ENCODE peak calls at places on chromosome 19, in seven cellular contexts. J is cardiac muscle cell, Y is endodermal cell, N is upper lobe of right lung, H is body of pancreas, B is uterus, M is ovary. D is an unnamed sample. For H3K36me3, the result is how much of the 10 kb centered on the place peaks cover.

GRCh38 chr19:46454244-46454643 is 17.1 kb downstream of the PNMA8A start:
- DNase-seq in J (no peak), Y (no peak), N (peak), H (no peak), B (no peak), M (no peak), D (no peak)

GRCh38 chr19:54620464-54620863 is 9.8 kb upstream of the LILRB1 start:
- DNase-seq in J (no peak), Y (no peak), N (no peak), H (no peak), B (no peak), M (no peak), D (no peak)

GRCh38 chr19:3142292-3142670 is 6.4 kb downstream of the GNA15 start:
- DNase-seq in J (no peak), Y (no peak), N (no peak), H (no peak), B (no peak), M (peak), D (no peak)

GRCh38 chr19:55156202-55157063 is 1.1 kb downstream of the TNNI3 start:
- DNase-seq in J (peak), Y (peak), N (peak), H (peak), B (no peak), M (no peak), D (peak)

GRCh38 chr19:13934785-13935109 is 3.5 kb downstream of the PODNL1 start:
- DNase-seq in J (no peak), Y (no peak), N (no peak), H (no peak), B (no peak), M (no peak), D (no peak)

GRCh38 chr19:6711605-6712004 is 8.8 kb downstream of the C3 start:
- DNase-seq in J (no peak), Y (no peak), N (no peak), H (no peak), B (no peak), M (no peak), D (no peak)

GRCh38 chr19:38898788-38899446 is 501 bp downstream of the SIRT2 start:
- DNase-seq in J (peak), Y (no peak), N (no peak), H (no peak), B (peak), M (no peak), D (no peak)

GRCh38 chr19:41702208-41702651 is 6.2 kb upstream of the CEACAM5 start:
- DNase-seq in J (no peak), Y (peak), N (no peak), H (no peak), B (no peak), M (no peak), D (no peak)

GRCh38 chr19:47258434-47258833 is 2.1 kb downstream of the CCDC9 start:
- DNase-seq in J (no peak), Y (no peak), N (no peak), H (no peak), B (no peak), M (no peak), D (no peak)

GRCh38 chr19:1396019-1396767 is 5.1 kb downstream of the GAMT start:
- DNase-seq in J (no peak), Y (no peak), N (no peak), H (no peak), B (no peak), M (no peak), D (no peak)

GRCh38 chr19:1393841-1394240 is 7.5 kb downstream of the GAMT start:
- DNase-seq in J (no peak), Y (no peak), N (no peak), H (no peak), B (no peak), M (no peak), D (no peak)

GRCh38 chr19:1395194-1396018 is 5.9 kb downstream of the GAMT start:
- DNase-seq in J (no peak), Y (no peak), N (no peak), H (peak), B (no peak), M (no peak), D (peak)

GRCh38 chr19:1392939-1393530 is 8.3 kb downstream of the GAMT start:
- DNase-seq in J (no peak), Y (no peak), N (no peak), H (no peak), B (no peak), M (no peak), D (no peak)

GRCh38 chr19:1394252-1395193 is 6.8 kb downstream of the GAMT start:
- DNase-seq in J (no peak), Y (no peak), N (no peak), H (peak), B (no peak), M (no peak), D (no peak)
- H3K36me3 ChIP-seq in J (under half), Y (under half), N (under half), H (under half), B (under half), M (under half), D (half or more)

GRCh38 chr19:30020189-30020588 is 78.2 kb downstream of the URI1 start:
- DNase-seq in J (no peak), Y (no peak), N (no peak), H (no peak), B (no peak), M (no peak), D (no peak)

GRCh38 chr19:30023330-30023729 is 81.3 kb downstream of the URI1 start:
- DNase-seq in J (no peak), Y (no peak), N (no peak), H (no peak), B (no peak), M (no peak), D (no peak)

GRCh38 chr19:30024091-30024490 is 82.1 kb downstream of the URI1 start:
- DNase-seq in J (no peak), Y (no peak), N (no peak), H (no peak), B (no peak), M (no peak), D (no peak)

GRCh38 chr19:30026933-30027332 is 84.9 kb downstream of the URI1 start:
- DNase-seq in J (no peak), Y (no peak), N (no peak), H (no peak), B (no peak), M (no peak), D (no peak)

DNA sequence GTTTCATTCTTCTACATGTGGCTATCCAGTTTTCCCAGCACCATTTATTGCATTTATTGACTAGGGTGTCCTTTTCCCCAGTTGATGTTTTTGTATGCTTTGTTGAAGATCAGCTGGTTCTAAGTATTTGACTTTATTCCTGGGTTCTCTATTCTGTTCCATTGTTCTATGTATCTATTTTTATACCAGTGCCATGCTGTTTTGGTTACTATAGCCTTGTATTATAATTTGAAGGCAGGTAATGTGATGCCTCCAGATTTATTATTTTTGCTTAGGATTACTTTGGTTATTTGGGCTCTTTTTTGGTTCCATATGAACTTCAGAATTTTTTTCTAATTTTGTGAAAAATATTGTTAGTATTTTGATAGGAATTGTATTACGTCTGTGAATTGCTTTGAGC is 80.6 kb downstream of the URI1 start:
- DNase-seq in J (no peak), Y (no peak), N (no peak), H (no peak), B (no peak), M (no peak), D (no peak)
- H3K27ac ChIP-seq in J (no peak), Y (no peak), N (no peak), H (no peak), B (no peak), M (no peak), D (no peak)

DNA sequence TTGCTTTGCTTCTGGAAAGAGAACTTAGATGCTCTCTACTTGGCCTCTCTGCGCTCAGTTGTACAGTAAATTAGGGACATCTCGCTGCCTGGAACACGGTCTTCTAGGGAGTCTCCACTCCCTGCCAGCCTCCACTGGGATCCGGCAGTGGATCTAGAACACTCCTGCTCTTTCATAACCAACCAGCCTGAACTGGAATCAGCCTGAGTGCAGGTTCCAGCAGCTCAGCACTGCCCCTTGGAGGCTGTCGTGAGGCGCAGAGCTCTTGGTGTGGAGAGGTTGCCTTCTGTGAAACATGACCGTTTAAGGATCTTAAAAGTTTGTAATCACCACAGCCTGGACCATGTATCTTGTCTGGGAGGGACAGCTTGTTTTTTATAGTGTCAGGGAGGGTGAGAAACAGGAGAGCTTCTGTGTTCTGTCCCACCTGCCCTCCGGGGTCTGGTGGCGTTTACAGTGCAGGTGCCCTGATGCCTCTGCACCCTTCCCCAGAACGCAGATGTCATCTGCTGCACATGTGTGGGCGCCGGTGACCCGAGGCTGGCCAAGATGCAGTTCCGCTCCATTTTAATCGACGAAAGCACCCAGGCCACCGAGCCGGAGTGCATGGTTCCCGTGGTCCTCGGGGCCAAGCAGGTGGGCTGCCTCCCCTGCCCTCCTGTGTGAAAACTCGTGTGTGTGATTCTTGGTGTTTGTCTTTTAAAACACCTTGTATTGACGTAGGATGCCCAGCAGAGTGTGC is 24.8 kb downstream of the UPF1 start:
- DNase-seq in J (no peak), Y (peak), N (no peak), H (no peak), B (no peak), M (no peak), D (no peak)
- H3K36me3 ChIP-seq in J (half or more), Y (half or more), N (half or more), H (half or more), B (under half), M (under half), D (half or more)

GRCh38 chr19:35209646-35210045 is 18.9 kb downstream of the FAM187B start:
- DNase-seq in J (no peak), Y (peak), N (no peak), H (no peak), B (no peak), M (no peak), D (no peak)

GRCh38 chr19:35211545-35212230 is 16.9 kb downstream of the FAM187B start:
- DNase-seq in J (no peak), Y (peak), N (peak), H (no peak), B (peak), M (peak), D (peak)

GRCh38 chr19:35214766-35215422 is 13.6 kb downstream of the FAM187B start:
- DNase-seq in J (no peak), Y (no peak), N (no peak), H (no peak), B (no peak), M (no peak), D (no peak)

GRCh38 chr19:35213678-35214632 is 14.6 kb downstream of the FAM187B start:
- DNase-seq in J (no peak), Y (peak), N (peak), H (peak), B (peak), M (peak), D (no peak)

GRCh38 chr19:35212241-35212640 is 16.3 kb downstream of the FAM187B start:
- DNase-seq in J (no peak), Y (peak), N (peak), H (no peak), B (no peak), M (no peak), D (no peak)
- H3K27ac ChIP-seq in J (no peak), Y (no peak), N (peak), H (peak), B (peak), M (no peak), D (no peak)

GRCh38 chr19:328025-328505 is 16.5 kb downstream of the MIER2 start:
- DNase-seq in J (no peak), Y (no peak), N (no peak), H (no peak), B (no peak), M (no peak), D (no peak)
- H3K36me3 ChIP-seq in J (under half), Y (half or more), N (half or more), H (under half), B (under half), M (under half), D (half or more)

DNA sequence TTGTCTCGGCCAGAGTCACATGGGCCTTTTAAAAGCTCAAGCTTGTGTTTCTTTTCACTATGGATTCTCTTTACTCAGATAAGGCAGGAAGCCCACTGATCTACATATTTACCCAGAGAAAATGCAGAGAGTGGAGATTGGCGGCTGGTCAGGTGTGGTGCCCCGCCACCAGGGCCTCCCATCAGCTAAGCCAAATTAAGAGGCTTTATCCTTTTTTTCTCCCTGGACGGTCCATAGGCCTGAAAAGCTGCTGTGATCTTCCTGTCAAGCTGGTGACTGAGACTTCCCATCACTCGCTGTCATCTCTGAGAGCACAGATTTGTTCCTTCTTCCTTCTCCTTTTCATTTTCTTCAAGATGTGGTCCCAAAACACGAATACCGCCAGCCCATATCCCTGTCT is 1.9 kb downstream of the SAFB start:
- DNase-seq in J (no peak), Y (no peak), N (no peak), H (no peak), B (no peak), M (no peak), D (no peak)
- H3K27ac ChIP-seq in J (no peak), Y (no peak), N (peak), H (peak), B (peak), M (no peak), D (peak)